ENCODE peak calls at places on chromosomes 2 and 18, in ten cellular contexts. P, V, W, E, R, A, F, U, S and H are unnamed samples. For H3K9me3, the result is how much of the 10 kb centered on the place peaks cover.

GRCh38 chr2:219475697-219476604 is 22.7 kb upstream of the GMPPA start:
- DNase-seq in P (peak), V (peak), W (peak), E (peak), R (no peak), A (no peak), F (peak), U (peak), S (no peak), H (peak)

GRCh38 chr18:2657788-2658458 is 2.4 kb downstream of the SMCHD1 start:
- DNase-seq in P (no peak), V (no peak), W (no peak), E (no peak), R (no peak), A (no peak), F (no peak), U (no peak), S (no peak), H (peak)

GRCh38 chr2:79512442-79513401 is at the start of gene CTNNA2:
- DNase-seq in P (no peak), V (no peak), W (peak), E (peak), R (no peak), A (peak), F (peak), U (peak), S (peak), H (peak)

GRCh38 chr2:53884883-53885282 is 25.1 kb upstream of the GPR75 start:
- DNase-seq in P (no peak), V (no peak), W (no peak), E (no peak), R (no peak), A (no peak), F (no peak), U (no peak), S (no peak), H (no peak)

GRCh38 chr18:10122116-10122515 is 208.3 kb downstream of the VAPA start:
- DNase-seq in P (no peak), V (no peak), W (no peak), E (no peak), R (no peak), A (no peak), F (no peak), U (no peak), S (no peak), H (peak)

GRCh38 chr2:73999881-74000597 is 15.3 kb downstream of the TET3 start:
- DNase-seq in P (no peak), V (no peak), W (peak), E (no peak), R (no peak), A (no peak), F (no peak), U (no peak), S (peak), H (peak)

GRCh38 chr2:159283529-159283928 is 3.0 kb downstream of the WDSUB1 start:
- DNase-seq in P (no peak), V (no peak), W (no peak), E (no peak), R (no peak), A (no peak), F (no peak), U (no peak), S (no peak), H (no peak)

GRCh38 chr2:27134781-27135470 is 490 bp upstream of the PREB start:
- DNase-seq in P (no peak), V (no peak), W (no peak), E (no peak), R (no peak), A (no peak), F (no peak), U (no peak), S (no peak), H (no peak)

GRCh38 chr2:201200345-201200744 is 17.4 kb downstream of the CASP10 start:
- DNase-seq in P (no peak), V (no peak), W (no peak), E (no peak), R (no peak), A (no peak), F (no peak), U (no peak), S (no peak), H (no peak)

GRCh38 chr18:50836521-50836957 is 16.7 kb upstream of the MRO start:
- DNase-seq in P (no peak), V (no peak), W (no peak), E (no peak), R (no peak), A (no peak), F (no peak), U (no peak), S (no peak), H (peak)

GRCh38 chr2:5932556-5933469 is 240.6 kb downstream of the SOX11 start:
- DNase-seq in P (no peak), V (no peak), W (no peak), E (no peak), R (no peak), A (no peak), F (peak), U (peak), S (no peak), H (peak)

GRCh38 chr2:112644933-112645395 is 775 bp upstream of the SLC20A1 start:
- DNase-seq in P (no peak), V (no peak), W (no peak), E (no peak), R (no peak), A (no peak), F (no peak), U (no peak), S (no peak), H (no peak)

GRCh38 chr18:12872408-12872807 is 11.6 kb downstream of the PTPN2 start:
- DNase-seq in P (no peak), V (no peak), W (no peak), E (no peak), R (no peak), A (no peak), F (no peak), U (no peak), S (no peak), H (no peak)

GRCh38 chr2:74507145-74507925 is at the start of gene PCGF1:
- DNase-seq in P (peak), V (peak), W (peak), E (peak), R (peak), A (peak), F (peak), U (peak), S (peak), H (peak)

GRCh38 chr2:240730506-240731326 is 39.0 kb downstream of the AQP12A start:
- DNase-seq in P (no peak), V (no peak), W (no peak), E (no peak), R (no peak), A (no peak), F (no peak), U (no peak), S (no peak), H (no peak)

GRCh38 chr2:74290466-74291216 is 52.6 kb downstream of the SLC4A5 start:
- DNase-seq in P (peak), V (peak), W (peak), E (no peak), R (no peak), A (no peak), F (no peak), U (no peak), S (peak), H (peak)

GRCh38 chr2:230680463-230681195 is 32.0 kb upstream of the CAB39 start:
- DNase-seq in P (no peak), V (no peak), W (no peak), E (no peak), R (no peak), A (no peak), F (no peak), U (no peak), S (no peak), H (no peak)

GRCh38 chr2:66364495-66364992 is 70.4 kb upstream of the MEIS1 start:
- DNase-seq in P (no peak), V (no peak), W (no peak), E (no peak), R (no peak), A (no peak), F (peak), U (no peak), S (no peak), H (no peak)

GRCh38 chr2:33388996-33389395 is 87.5 kb upstream of the RASGRP3 start:
- DNase-seq in P (no peak), V (no peak), W (no peak), E (no peak), R (no peak), A (no peak), F (no peak), U (no peak), S (no peak), H (no peak)

GRCh38 chr18:79874553-79875530 is 76.6 kb downstream of the SLC66A2 start:
- DNase-seq in P (no peak), V (no peak), W (no peak), E (no peak), R (no peak), A (no peak), F (no peak), U (no peak), S (peak), H (no peak)

GRCh38 chr2:18701981-18702380 is 112.6 kb upstream of the NT5C1B start:
- DNase-seq in P (no peak), V (no peak), W (no peak), E (no peak), R (no peak), A (no peak), F (no peak), U (no peak), S (no peak), H (no peak)

GRCh38 chr2:106138904-106139574 is 55.1 kb downstream of the UXS1 start:
- DNase-seq in P (no peak), V (no peak), W (no peak), E (no peak), R (no peak), A (no peak), F (no peak), U (no peak), S (no peak), H (peak)

GRCh38 chr18:70411886-70412443 is 123.1 kb downstream of the SOCS6 start:
- DNase-seq in P (no peak), V (no peak), W (no peak), E (no peak), R (no peak), A (no peak), F (no peak), U (no peak), S (no peak), H (no peak)

GRCh38 chr18:62518460-62519375 is 4.1 kb upstream of the ZCCHC2 start:
- DNase-seq in P (no peak), V (no peak), W (no peak), E (no peak), R (no peak), A (no peak), F (no peak), U (no peak), S (no peak), H (no peak)

GRCh38 chr2:132668189-132668833 is 1.7 kb downstream of the LYPD1 start:
- DNase-seq in P (no peak), V (no peak), W (no peak), E (no peak), R (no peak), A (no peak), F (no peak), U (peak), S (no peak), H (no peak)

GRCh38 chr2:39805936-39806608 is 27.0 kb upstream of the THUMPD2 start:
- DNase-seq in P (no peak), V (no peak), W (no peak), E (no peak), R (no peak), A (no peak), F (no peak), U (no peak), S (no peak), H (no peak)

GRCh38 chr2:46342566-46343315 is 45.5 kb downstream of the EPAS1 start:
- DNase-seq in P (no peak), V (no peak), W (no peak), E (no peak), R (no peak), A (no peak), F (no peak), U (no peak), S (no peak), H (no peak)

GRCh38 chr2:42025151-42025582 is 22.7 kb upstream of the PKDCC start:
- DNase-seq in P (no peak), V (no peak), W (no peak), E (peak), R (no peak), A (no peak), F (peak), U (no peak), S (no peak), H (no peak)

GRCh38 chr2:55099878-55100820 is 49.9 kb upstream of the RTN4 start:
- DNase-seq in P (no peak), V (no peak), W (no peak), E (no peak), R (no peak), A (no peak), F (no peak), U (no peak), S (no peak), H (no peak)

GRCh38 chr18:9539283-9539682 is 64.0 kb downstream of the RALBP1 start:
- DNase-seq in P (no peak), V (no peak), W (no peak), E (no peak), R (no peak), A (no peak), F (no peak), U (no peak), S (no peak), H (no peak)

GRCh38 chr2:241514986-241515737 is 6.8 kb upstream of the STK25 start:
- DNase-seq in P (no peak), V (no peak), W (no peak), E (no peak), R (no peak), A (no peak), F (no peak), U (no peak), S (no peak), H (peak)

GRCh38 chr2:123596649-123597048 is 428.4 kb upstream of the CNTNAP5 start:
- DNase-seq in P (no peak), V (no peak), W (no peak), E (no peak), R (no peak), A (no peak), F (no peak), U (no peak), S (no peak), H (no peak)

DNA sequence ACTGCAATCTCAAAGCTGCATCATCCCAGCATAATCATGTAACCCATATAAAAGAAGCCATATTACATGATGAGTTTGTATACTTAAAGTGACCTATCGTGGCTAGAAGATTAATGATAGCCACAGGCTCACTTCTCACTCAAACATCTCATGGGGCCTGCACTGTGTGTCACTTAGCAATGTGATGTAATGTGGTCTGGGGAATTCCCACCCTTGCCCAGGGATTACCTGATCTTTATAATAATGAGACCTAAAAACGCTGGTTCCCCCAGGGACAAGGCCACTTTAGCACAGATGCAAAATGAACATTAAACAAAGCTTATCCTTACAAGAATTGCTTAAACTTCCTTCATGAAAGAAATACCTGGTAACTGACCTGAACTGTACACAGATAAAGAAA is 427.1 kb upstream of the CNTNAP5 start:
- DNase-seq in P (no peak), V (no peak), W (no peak), E (no peak), R (no peak), A (no peak), F (no peak), U (no peak), S (no peak), H (no peak)
- H3K9me3 ChIP-seq in P (under half), V (under half), W (under half), E (under half), R (under half), A (under half), F (under half), U (under half), S (under half), H (under half)

GRCh38 chr18:77061946-77062517 is 70.6 kb downstream of the MBP start:
- DNase-seq in P (no peak), V (no peak), W (no peak), E (no peak), R (no peak), A (no peak), F (no peak), U (peak), S (peak), H (no peak)
- H3K27ac ChIP-seq in P (peak), V (peak), W (peak), E (peak), R (peak), A (no peak), F (peak), U (no peak), S (peak), H (peak)

GRCh38 chr18:57542801-57543427 is 43.6 kb downstream of the FECH start:
- DNase-seq in P (no peak), V (no peak), W (no peak), E (no peak), R (no peak), A (no peak), F (no peak), U (no peak), S (no peak), H (no peak)

GRCh38 chr18:57543560-57543959 is 42.9 kb downstream of the FECH start:
- DNase-seq in P (no peak), V (no peak), W (no peak), E (no peak), R (no peak), A (no peak), F (no peak), U (no peak), S (no peak), H (no peak)

GRCh38 chr18:57542126-57542525 is 44.4 kb downstream of the FECH start:
- DNase-seq in P (no peak), V (no peak), W (no peak), E (no peak), R (no peak), A (no peak), F (no peak), U (no peak), S (no peak), H (no peak)

GRCh38 chr18:57547260-57547659 is 39.2 kb downstream of the FECH start:
- DNase-seq in P (no peak), V (no peak), W (no peak), E (no peak), R (no peak), A (no peak), F (no peak), U (no peak), S (no peak), H (no peak)

DNA sequence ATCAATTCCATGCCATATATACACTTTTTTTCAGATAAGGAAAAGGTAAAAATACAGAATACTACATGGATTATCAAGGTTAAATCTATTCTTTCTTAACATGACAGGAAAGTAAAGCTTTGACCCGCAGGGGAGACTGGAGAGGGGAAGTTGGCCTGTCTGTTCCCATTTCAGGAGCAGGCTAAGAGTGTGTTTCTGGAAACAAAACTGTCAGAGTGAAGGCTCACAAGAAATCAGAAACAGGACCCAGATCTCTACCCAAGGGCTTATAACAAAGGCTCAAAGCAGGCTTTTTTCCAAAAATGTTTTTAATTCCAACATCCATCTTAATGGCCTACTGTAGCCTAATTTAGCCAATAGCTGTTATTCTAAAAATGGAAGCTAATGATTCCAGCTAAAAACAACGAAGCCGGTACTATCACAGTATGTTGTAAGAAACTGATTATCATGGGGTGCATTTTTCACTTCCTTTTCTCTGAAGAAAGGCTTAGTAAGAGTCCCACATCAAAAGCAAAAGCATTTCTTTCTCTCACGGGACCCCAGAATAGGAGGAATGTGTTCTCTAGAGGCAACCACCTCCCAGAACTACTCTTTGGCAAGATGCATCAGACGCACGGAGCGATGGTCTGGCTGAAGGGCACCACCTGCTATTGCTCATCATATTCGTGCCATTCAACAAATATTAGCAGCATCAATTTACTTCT is 41.4 kb downstream of the FECH start:
- DNase-seq in P (no peak), V (no peak), W (no peak), E (no peak), R (no peak), A (no peak), F (no peak), U (no peak), S (no peak), H (no peak)
- H3K4me3 ChIP-seq in P (no peak), V (no peak), W (no peak), E (no peak), R (no peak), A (no peak), F (no peak), U (no peak), S (no peak), H (no peak)

GRCh38 chr2:108944601-108945241 is 44.3 kb downstream of the EDAR start:
- DNase-seq in P (no peak), V (no peak), W (no peak), E (no peak), R (no peak), A (no peak), F (no peak), U (no peak), S (no peak), H (no peak)

GRCh38 chr2:108949316-108950299 is 39.4 kb downstream of the EDAR start:
- DNase-seq in P (no peak), V (no peak), W (peak), E (no peak), R (no peak), A (no peak), F (no peak), U (no peak), S (no peak), H (no peak)

GRCh38 chr2:108945969-108946368 is 43.1 kb downstream of the EDAR start:
- DNase-seq in P (no peak), V (no peak), W (no peak), E (no peak), R (peak), A (no peak), F (peak), U (peak), S (no peak), H (peak)

GRCh38 chr2:108946442-108946841 is 42.6 kb downstream of the EDAR start:
- DNase-seq in P (no peak), V (no peak), W (no peak), E (no peak), R (no peak), A (no peak), F (no peak), U (no peak), S (no peak), H (no peak)

GRCh38 chr2:108947271-108947907 is 41.6 kb downstream of the EDAR start:
- DNase-seq in P (no peak), V (no peak), W (no peak), E (no peak), R (no peak), A (no peak), F (no peak), U (no peak), S (no peak), H (no peak)
- H3K9me3 ChIP-seq in P (under half), V (under half), W (under half), E (under half), R (under half), A (under half), F (under half), U (under half), S (under half), H (under half)

DNA sequence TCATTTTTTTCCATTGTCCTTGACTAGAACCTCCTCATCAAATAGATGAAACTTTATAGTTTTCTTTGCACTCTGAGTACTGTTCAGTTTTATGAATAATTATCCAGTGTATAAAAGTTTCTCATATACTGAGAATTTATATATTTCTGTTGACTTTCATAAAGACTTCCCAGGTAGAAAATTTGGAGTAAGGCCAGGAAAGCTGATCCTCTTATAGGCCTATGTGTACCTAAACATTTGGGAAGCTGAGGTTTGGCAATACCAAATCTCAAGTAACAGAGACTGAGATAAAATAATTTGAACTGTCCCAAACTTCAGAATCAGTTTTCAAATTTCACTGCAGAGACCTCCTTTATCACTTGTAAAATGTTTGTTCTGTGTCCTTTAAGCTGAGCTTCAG is 43.4 kb downstream of the CCDC102B start:
- DNase-seq in P (no peak), V (no peak), W (no peak), E (no peak), R (no peak), A (no peak), F (no peak), U (no peak), S (no peak), H (no peak)
- H3K27ac ChIP-seq in P (no peak), V (no peak), W (no peak), E (no peak), R (no peak), A (no peak), F (no peak), U (no peak), S (peak), H (no peak)

GRCh38 chr2:221501883-221502269 is 70.2 kb downstream of the EPHA4 start:
- DNase-seq in P (no peak), V (no peak), W (no peak), E (no peak), R (no peak), A (no peak), F (no peak), U (no peak), S (no peak), H (no peak)

GRCh38 chr2:221503965-221504364 is 68.1 kb downstream of the EPHA4 start:
- DNase-seq in P (no peak), V (no peak), W (no peak), E (no peak), R (no peak), A (no peak), F (no peak), U (no peak), S (no peak), H (no peak)

GRCh38 chr2:221500501-221501209 is 71.4 kb downstream of the EPHA4 start:
- DNase-seq in P (no peak), V (no peak), W (no peak), E (no peak), R (no peak), A (no peak), F (no peak), U (no peak), S (no peak), H (no peak)

GRCh38 chr2:221501210-221501882 is 70.8 kb downstream of the EPHA4 start:
- DNase-seq in P (no peak), V (no peak), W (no peak), E (no peak), R (no peak), A (no peak), F (no peak), U (no peak), S (no peak), H (no peak)

GRCh38 chr2:221502270-221502973 is 69.7 kb downstream of the EPHA4 start:
- DNase-seq in P (no peak), V (no peak), W (no peak), E (no peak), R (no peak), A (no peak), F (no peak), U (no peak), S (no peak), H (no peak)
- H3K4me3 ChIP-seq in P (no peak), V (no peak), W (no peak), E (peak), R (no peak), A (no peak), F (no peak), U (no peak), S (no peak), H (no peak)